ENCODE peak calls at places on chromosome 17, in four cellular contexts. W is activated naive CD8-positive, alpha-beta T cell treated with anti-CD3 and anti-CD28 coated beads, Interleukin-2, amount 50 U/mL, for 24 hours; K is NCI-H1048; U is NCI-H2107. I is an unnamed sample.

GRCh38 chr17:40526668-40527067 is 25.2 kb upstream of the TNS4 start:
- DNase-seq in K (no peak), U (no peak), W (no peak), I (no peak)

GRCh38 chr17:44925731-44926697 is 10.7 kb upstream of the GFAP start:
- DNase-seq in K (no peak), U (no peak), W (no peak), I (no peak)

GRCh38 chr17:5841862-5842261 is 228.3 kb upstream of the WSCD1 start:
- DNase-seq in W (no peak), U (no peak), K (no peak), I (no peak)

GRCh38 chr17:80790021-80790765 is 201.4 kb upstream of the CHMP6 start:
- DNase-seq in U (no peak), K (no peak), W (peak; percentile 34), I (peak; percentile 65)

GRCh38 chr17:18187816-18188761 is 4.5 kb downstream of the ALKBH5 start:
- DNase-seq in K (no peak), U (no peak), W (peak; percentile 28), I (no peak)

GRCh38 chr17:72984145-72984924 is 108.2 kb downstream of the SLC39A11 start:
- DNase-seq in W (no peak), U (no peak), K (no peak), I (no peak)

GRCh38 chr17:19991252-19991885 is 13.7 kb upstream of the AKAP10 start:
- DNase-seq in K (no peak), W (no peak), U (no peak), I (no peak)

GRCh38 chr17:44361292-44362055 is 2.2 kb downstream of the FAM171A2 start:
- DNase-seq in K (no peak), U (no peak), W (no peak), I (no peak)

GRCh38 chr17:82936768-82937171 is 96.9 kb upstream of the ZNF750 start:
- DNase-seq in W (no peak), U (no peak), K (no peak), I (no peak)

GRCh38 chr17:80891096-80892018 is 100.3 kb upstream of the CHMP6 start:
- DNase-seq in W (peak; percentile 70), U (peak; percentile 43), K (no peak), I (peak; percentile 89)

GRCh38 chr17:81518785-81519283 is 6.2 kb upstream of the ACTG1 start:
- DNase-seq in K (no peak), W (no peak), U (no peak), I (no peak)

GRCh38 chr17:10751569-10751968 is 21.7 kb upstream of the TMEM220 start:
- DNase-seq in W (no peak), U (no peak), K (no peak), I (no peak)

GRCh38 chr17:79009397-79010303 is at the start of gene CANT1:
- DNase-seq in U (no peak), K (peak; percentile 57), W (peak; percentile 88), I (peak; percentile 87)

GRCh38 chr17:36148559-36149295 is 27.7 kb downstream of the TBC1D3B start:
- DNase-seq in U (peak; percentile 39), W (peak; percentile 82), K (no peak), I (peak; percentile 76)

GRCh38 chr17:41298458-41299135 is 4.1 kb downstream of the KRTAP29-1 start:
- DNase-seq in K (no peak), U (no peak), W (no peak), I (no peak)

GRCh38 chr17:2393184-2393953 is 7.5 kb downstream of the MNT start:
- DNase-seq in W (peak; percentile 92), U (peak; percentile 48), K (peak; percentile 76), I (peak; percentile 93)

GRCh38 chr17:45428954-45429337 is 3.7 kb downstream of the ARHGAP27 start:
- DNase-seq in K (no peak), W (no peak), U (no peak), I (no peak)

GRCh38 chr17:49497147-49498036 is 2.3 kb downstream of the NGFR start:
- DNase-seq in K (no peak), W (no peak), U (peak; percentile 25), I (no peak)

GRCh38 chr17:69597898-69598692 is 183.6 kb downstream of the MAP2K6 start:
- DNase-seq in W (no peak), U (no peak), K (no peak), I (no peak)

GRCh38 chr17:39631403-39631802 is 4.7 kb downstream of the PPP1R1B start:
- DNase-seq in U (no peak), W (no peak), K (no peak), I (no peak)

GRCh38 chr17:49523706-49524472 is 28.8 kb downstream of the NGFR start:
- DNase-seq in K (no peak), U (no peak), W (peak; percentile 44), I (peak; percentile 43)

GRCh38 chr17:12918132-12918531 is 99.7 kb downstream of the ELAC2 start:
- DNase-seq in K (no peak), U (no peak), W (no peak), I (no peak)

GRCh38 chr17:29181226-29181625 is 1.0 kb upstream of the MYO18A start:
- DNase-seq in K (no peak), W (no peak), U (no peak), I (no peak)